ENCODE peak calls at places on chromosomes 3 and 15, in seven cellular contexts. L is HCT116, S is MM.1S, W is PC-3, U is GM23338, D is SK-N-SH, X is hepatocyte. Y is an unnamed sample.

GRCh38 chr15:88630798-88631463 is 7.9 kb upstream of the ISG20 start:
- DNase-seq in D (no peak), X (no peak), S (no peak), W (no peak), U (no peak), L (no peak), Y (no peak)

GRCh38 chr15:33425149-33425548 is 114.4 kb downstream of the RYR3 start:
- DNase-seq in S (no peak), X (peak; percentile 21), W (no peak), U (no peak), L (no peak), D (no peak), Y (no peak)

GRCh38 chr3:56977561-56977889 is 82.9 kb upstream of the SPATA12 start:
- DNase-seq in L (no peak), U (no peak), S (no peak), D (no peak), X (no peak), W (no peak), Y (no peak)

GRCh38 chr15:63973212-63974009 is 72.9 kb downstream of the DAPK2 start:
- DNase-seq in D (no peak), L (no peak), U (no peak), X (no peak), W (no peak), S (no peak), Y (no peak)

GRCh38 chr15:85374831-85375230 is 5.6 kb upstream of the AKAP13 start:
- DNase-seq in D (no peak), W (no peak), X (no peak), S (no peak), U (no peak), L (no peak), Y (no peak)

GRCh38 chr15:80923668-80924067 is 66.0 kb downstream of the MESD start:
- DNase-seq in L (no peak), S (no peak), W (peak; percentile 50), D (no peak), X (no peak), U (no peak), Y (no peak)

GRCh38 chr15:90583471-90584252 is 53.9 kb downstream of the CRTC3 start:
- DNase-seq in D (no peak), W (no peak), L (no peak), X (no peak), S (no peak), U (peak; percentile 78), Y (no peak)

GRCh38 chr3:168803536-168803935 is 707.8 kb upstream of the GOLIM4 start:
- DNase-seq in X (no peak), W (peak; percentile 37), L (no peak), S (no peak), D (no peak), U (no peak), Y (no peak)

GRCh38 chr15:43127752-43128151 is 5.6 kb upstream of the TMEM62 start:
- DNase-seq in W (peak; percentile 75), S (no peak), X (peak; percentile 36), U (no peak), D (no peak), L (no peak), Y (no peak)

GRCh38 chr3:41682996-41683395 is 278.9 kb downstream of the ULK4 start:
- DNase-seq in U (no peak), W (peak; percentile 33), L (no peak), D (no peak), S (no peak), X (no peak), Y (no peak)

GRCh38 chr3:62480056-62480455 is 106.7 kb upstream of the FEZF2 start:
- DNase-seq in L (no peak), W (no peak), U (no peak), X (no peak), S (no peak), D (no peak), Y (no peak)

GRCh38 chr15:70066004-70066403 is 31.7 kb downstream of the TLE3 start:
- DNase-seq in D (no peak), X (no peak), S (no peak), W (no peak), U (no peak), L (no peak), Y (no peak)

GRCh38 chr3:47846880-47847248 is 43.9 kb downstream of the DHX30 start:
- DNase-seq in D (no peak), L (no peak), W (no peak), S (no peak), X (no peak), U (no peak), Y (no peak)

GRCh38 chr3:29955413-29955812 is 651.0 kb upstream of the TGFBR2 start:
- DNase-seq in U (no peak), L (no peak), X (no peak), D (no peak), W (peak; percentile 45), S (no peak), Y (no peak)

GRCh38 chr3:156586905-156587766 is 32.2 kb upstream of the SSR3 start:
- DNase-seq in X (no peak), D (no peak), L (no peak), S (no peak), U (no peak), W (no peak), Y (no peak)

GRCh38 chr3:117885046-117885445 is 1149.6 kb downstream of the IGSF11 start:
- DNase-seq in U (no peak), L (no peak), S (no peak), W (no peak), X (no peak), D (no peak), Y (no peak)

GRCh38 chr3:130242850-130243569 is 102.5 kb upstream of the COL6A5 start:
- DNase-seq in D (no peak), U (no peak), W (peak; percentile 19), L (no peak), X (peak; percentile 53), S (peak; percentile 34), Y (peak; percentile 8)

GRCh38 chr3:107001635-107002034 is 375.6 kb upstream of the CCDC54 start:
- DNase-seq in D (no peak), U (no peak), S (no peak), W (peak; percentile 20), L (no peak), X (no peak), Y (no peak)

GRCh38 chr3:179450901-179451334 is 352 bp downstream of the GNB4 start:
- DNase-seq in U (peak; percentile 33), D (no peak), X (peak; percentile 43), L (no peak), S (no peak), W (no peak), Y (no peak)

GRCh38 chr3:76063019-76063418 is 277.7 kb upstream of the ZNF717 start:
- DNase-seq in X (no peak), W (peak; percentile 96), U (no peak), D (no peak), S (no peak), L (no peak), Y (no peak)

GRCh38 chr3:101722394-101723173 is 1.8 kb upstream of the CEP97 start:
- DNase-seq in X (no peak), W (no peak), L (no peak), U (no peak), D (no peak), S (peak; percentile 75), Y (no peak)

GRCh38 chr3:143430582-143430981 is 311.0 kb downstream of the CHST2 start:
- DNase-seq in S (no peak), W (no peak), D (no peak), X (no peak), L (no peak), U (no peak), Y (no peak)

GRCh38 chr3:143436231-143436930 is 316.8 kb downstream of the CHST2 start:
- DNase-seq in S (no peak), L (no peak), X (no peak), W (no peak), U (no peak), D (no peak), Y (no peak)

GRCh38 chr3:143429628-143430514 is 310.3 kb downstream of the CHST2 start:
- DNase-seq in W (no peak), D (no peak), L (no peak), X (no peak), U (peak; percentile 13), S (peak; percentile 37), Y (no peak)

GRCh38 chr3:143428351-143428750 is 308.8 kb downstream of the CHST2 start:
- DNase-seq in X (no peak), L (no peak), W (no peak), D (no peak), U (no peak), S (no peak), Y (no peak)

GRCh38 chr3:143433787-143434378 is 314.3 kb downstream of the CHST2 start:
- DNase-seq in U (peak; percentile 77), D (peak; percentile 2), S (no peak), W (peak; percentile 26), L (peak; percentile 8), X (no peak), Y (no peak)
- TF ChIP-seq CTCF in U (peak; percentile 94), D (peak; percentile 45), S (peak; percentile 56), W (peak; percentile 65), L (peak; percentile 79), X (peak; percentile 36), Y (peak; percentile 65)

GRCh38 chr15:42104095-42104891 is 9.9 kb upstream of the PLA2G4D start:
- DNase-seq in W (no peak), X (no peak), U (no peak), D (no peak), S (no peak), L (no peak), Y (no peak)
- H3K9me2 ChIP-seq in W (no peaks in the 10 kb centered on the region), X (no peaks in the 10 kb centered on the region), U (no peaks in the 10 kb centered on the region), D (no peaks in the 10 kb centered on the region), S (no peaks in the 10 kb centered on the region), L (no peaks in the 10 kb centered on the region), Y (no peaks in the 10 kb centered on the region)

GRCh38 chr3:127339016-127339415 is 51.2 kb upstream of the PRR20G start:
- DNase-seq in U (no peak), D (no peak), W (no peak), S (no peak), L (no peak), X (no peak), Y (no peak)
- H3K27me3 ChIP-seq in U (peaks cover 11% of the 10 kb centered on the region), D (no peaks in the 10 kb centered on the region), W (no peaks in the 10 kb centered on the region), S (no peaks in the 10 kb centered on the region), L (no peaks in the 10 kb centered on the region), X (peaks cover 39% of the 10 kb centered on the region), Y (peaks cover 39% of the 10 kb centered on the region)

GRCh38 chr15:68632101-68632500 is 53.3 kb downstream of the CORO2B start:
- DNase-seq in L (no peak), D (no peak), U (no peak), S (no peak), W (no peak), X (no peak), Y (no peak)

GRCh38 chr15:68630205-68630555 is 51.4 kb downstream of the CORO2B start:
- DNase-seq in X (no peak), D (no peak), W (no peak), U (no peak), L (no peak), S (no peak), Y (no peak)

GRCh38 chr15:68631621-68632051 is 52.8 kb downstream of the CORO2B start:
- DNase-seq in L (no peak), W (no peak), X (no peak), S (no peak), D (no peak), U (peak; percentile 80), Y (no peak)

GRCh38 chr15:68629519-68630204 is 50.9 kb downstream of the CORO2B start:
- DNase-seq in D (no peak), U (no peak), S (no peak), W (no peak), L (no peak), X (no peak), Y (no peak)

DNA sequence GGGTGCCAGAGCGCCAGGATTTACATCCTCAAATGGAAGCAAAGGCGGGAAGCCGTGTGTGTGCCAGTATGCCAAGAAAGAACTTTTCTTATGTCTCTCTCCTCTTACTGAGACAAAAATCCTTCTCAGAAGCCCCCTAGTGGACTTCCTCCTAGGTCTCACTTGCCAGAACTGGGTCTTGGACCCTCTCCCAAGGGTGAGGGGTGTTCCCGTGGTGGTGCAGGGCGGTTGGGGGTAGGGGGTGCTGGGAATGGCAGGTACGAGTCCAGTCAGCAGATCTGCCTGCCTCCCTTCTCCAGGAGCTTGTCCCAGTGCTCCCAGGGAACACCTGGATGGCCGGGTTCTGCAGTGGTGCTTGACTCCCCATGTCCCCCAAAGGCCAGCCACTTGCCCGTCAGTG is 52.0 kb downstream of the CORO2B start:
- DNase-seq in U (no peak), X (no peak), W (no peak), L (no peak), D (no peak), S (no peak), Y (no peak)
- TF ChIP-seq CTCF in U (no peak), X (no peak), W (peak; percentile 18), L (peak; percentile 16), D (peak; percentile 24), S (no peak), Y (no peak)

Y was measured in PC-9.